ENCODE peak calls at places on chromosomes 7 and 10, in seven cellular contexts. N is keratinocyte; O is CD8-positive, alpha-beta T cell; H is heart left ventricle; Q is PC-9; Y is colonic mucosa; K is Peyer's patch. V is an unnamed sample.

GRCh38 chr10:102284531-102284930 is 39.2 kb downstream of the GBF1 start:
- DNase-seq in N (no peak), O (no peak), H (no peak), Q (no peak), Y (no peak), K (no peak), V (no peak)

GRCh38 chr10:128103229-128103714 is 23.0 kb downstream of the MKI67 start:
- DNase-seq in N (no peak), O (peak; percentile 22), H (no peak), Q (no peak), Y (no peak), K (no peak), V (no peak)

GRCh38 chr7:119900996-119901395 is 372.0 kb upstream of the KCND2 start:
- DNase-seq in N (no peak), O (no peak), H (no peak), Q (no peak), Y (no peak), K (no peak), V (no peak)

GRCh38 chr7:45663965-45664623 is 89.9 kb downstream of the ADCY1 start:
- DNase-seq in N (no peak), O (no peak), H (peak; percentile 37), Q (no peak), Y (peak; percentile 9), K (peak; percentile 32), V (no peak)

GRCh38 chr10:69907517-69907916 is 105.8 kb downstream of the COL13A1 start:
- DNase-seq in N (no peak), O (no peak), H (no peak), Q (no peak), Y (no peak), K (no peak), V (no peak)

GRCh38 chr10:77636286-77636966 is 1.2 kb downstream of the KCNMA1 start:
- DNase-seq in N (no peak), O (no peak), H (no peak), Q (no peak), Y (no peak), K (no peak), V (no peak)

GRCh38 chr10:133012573-133013359 is 70.4 kb upstream of the CFAP46 start:
- DNase-seq in N (no peak), O (no peak), H (peak; percentile 78), Q (no peak), Y (no peak), K (no peak), V (no peak)

GRCh38 chr10:100728928-100729876 is 16.2 kb upstream of the PAX2 start:
- DNase-seq in N (no peak), O (no peak), H (no peak), Q (no peak), Y (peak; percentile 31), K (no peak), V (no peak)

GRCh38 chr7:47386273-47386820 is 195.6 kb downstream of the TNS3 start:
- DNase-seq in N (no peak), O (no peak), H (no peak), Q (no peak), Y (no peak), K (no peak), V (no peak)

GRCh38 chr7:105185290-105186010 is 171.4 kb downstream of the KMT2E start:
- DNase-seq in N (peak; percentile 45), O (no peak), H (no peak), Q (no peak), Y (no peak), K (no peak), V (no peak)

GRCh38 chr7:46776790-46777189 is 805.1 kb downstream of the TNS3 start:
- DNase-seq in N (no peak), O (no peak), H (no peak), Q (no peak), Y (no peak), K (no peak), V (no peak)

GRCh38 chr7:149799397-149800168 is 26.2 kb upstream of the ZNF467 start:
- DNase-seq in N (no peak), O (peak; percentile 56), H (no peak), Q (no peak), Y (peak; percentile 37), K (peak; percentile 75), V (peak; percentile 15)

GRCh38 chr7:12369700-12370099 is 34.0 kb downstream of the VWDE start:
- DNase-seq in N (no peak), O (no peak), H (no peak), Q (no peak), Y (no peak), K (no peak), V (no peak)

GRCh38 chr10:18463673-18464211 is 187.6 kb downstream of the NSUN6 start:
- DNase-seq in N (no peak), O (no peak), H (no peak), Q (no peak), Y (no peak), K (no peak), V (no peak)

GRCh38 chr7:44638611-44639557 is 32.5 kb downstream of the OGDH start:
- DNase-seq in N (no peak), O (peak; percentile 74), H (peak; percentile 80), Q (peak; percentile 90), Y (peak; percentile 88), K (peak; percentile 95), V (peak; percentile 43)

GRCh38 chr7:25802057-25802456 is 349.9 kb upstream of the NFE2L3 start:
- DNase-seq in N (no peak), O (no peak), H (no peak), Q (no peak), Y (no peak), K (no peak), V (no peak)

GRCh38 chr10:87579563-87579962 is 74.9 kb downstream of the MINPP1 start:
- DNase-seq in N (no peak), O (no peak), H (no peak), Q (no peak), Y (no peak), K (no peak), V (no peak)

GRCh38 chr7:40915061-40915460 is 780.3 kb downstream of the SUGCT start:
- DNase-seq in N (no peak), O (no peak), H (no peak), Q (peak; percentile 95), Y (no peak), K (no peak), V (no peak)

GRCh38 chr7:21256310-21256877 is 171.5 kb upstream of the SP4 start:
- DNase-seq in N (no peak), O (no peak), H (no peak), Q (peak; percentile 43), Y (peak; percentile 19), K (no peak), V (no peak)

GRCh38 chr10:27240891-27241639 is 468 bp upstream of the ACBD5 start:
- DNase-seq in N (no peak), O (no peak), H (no peak), Q (no peak), Y (peak; percentile 46), K (peak; percentile 77), V (no peak)

GRCh38 chr7:131105294-131105802 is 222.3 kb upstream of the MKLN1 start:
- DNase-seq in N (no peak), O (no peak), H (no peak), Q (no peak), Y (no peak), K (no peak), V (no peak)

GRCh38 chr10:121935702-121936101 is 7.9 kb upstream of the ATE1 start:
- DNase-seq in N (no peak), O (no peak), H (no peak), Q (no peak), Y (peak; percentile 85), K (peak; percentile 74), V (no peak)

GRCh38 chr10:31062856-31063255 is 31.2 kb upstream of the ZNF438 start:
- DNase-seq in N (no peak), O (no peak), H (no peak), Q (no peak), Y (no peak), K (no peak), V (no peak)

GRCh38 chr10:130399425-130399950 is 263.3 kb downstream of the GLRX3 start:
- DNase-seq in N (no peak), O (no peak), H (no peak), Q (no peak), Y (no peak), K (peak; percentile 27), V (no peak)

GRCh38 chr7:157021071-157021891 is 10.8 kb upstream of the MNX1 start:
- DNase-seq in N (no peak), O (no peak), H (peak; percentile 60), Q (no peak), Y (peak; percentile 17), K (peak; percentile 42), V (no peak)

GRCh38 chr7:36154255-36155212 is 1.5 kb downstream of the EEPD1 start:
- DNase-seq in N (no peak), O (no peak), H (no peak), Q (no peak), Y (no peak), K (no peak), V (no peak)

GRCh38 chr10:101536800-101537199 is 51.3 kb downstream of the POLL start:
- DNase-seq in N (no peak), O (no peak), H (no peak), Q (no peak), Y (no peak), K (no peak), V (peak; percentile 12)

GRCh38 chr7:4406288-4407058 is 275.6 kb upstream of the FOXK1 start:
- DNase-seq in N (no peak), O (no peak), H (no peak), Q (no peak), Y (no peak), K (no peak), V (no peak)
- H3K4me1 ChIP-seq in N (no peaks in the 10 kb centered on the region), O (no peaks in the 10 kb centered on the region), H (no peaks in the 10 kb centered on the region), Q (no peaks in the 10 kb centered on the region), Y (no peaks in the 10 kb centered on the region), K (no peaks in the 10 kb centered on the region), V (no peaks in the 10 kb centered on the region)

GRCh38 chr7:99383791-99384370 is 9.4 kb downstream of the ARPC1B start:
- DNase-seq in N (no peak), O (no peak), H (no peak), Q (no peak), Y (no peak), K (no peak), V (no peak)
- H3K4me1 ChIP-seq in N (peaks cover 23% of the 10 kb centered on the region), O (peaks cover 48% of the 10 kb centered on the region), H (peaks cover 27% of the 10 kb centered on the region), Q (peaks cover 12% of the 10 kb centered on the region), Y (peaks cover 6% of the 10 kb centered on the region), K (peaks cover 33% of the 10 kb centered on the region), V (peaks cover 29% of the 10 kb centered on the region)

DNA sequence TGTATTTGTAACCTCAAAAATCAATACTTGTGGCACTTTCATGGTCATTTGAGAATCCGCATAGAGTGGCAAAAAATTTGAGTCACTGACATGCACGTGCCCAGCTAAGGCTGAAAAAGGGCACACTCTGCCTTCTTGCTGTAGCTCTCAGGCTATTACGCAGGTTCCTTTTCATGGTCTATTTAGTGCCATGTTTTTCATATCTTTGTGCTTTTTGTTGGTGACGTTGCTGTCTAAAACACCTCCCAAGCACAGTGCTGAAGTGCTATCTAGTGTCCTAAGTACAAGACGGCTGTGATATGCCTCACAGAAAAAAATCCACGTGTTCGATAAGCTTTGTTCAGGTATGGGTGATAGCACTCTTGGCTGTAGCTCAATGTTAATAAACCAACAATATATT is 50.9 kb downstream of the CREB3L2 start:
- DNase-seq in N (no peak), O (no peak), H (no peak), Q (no peak), Y (no peak), K (no peak), V (no peak)
- H3K4me1 ChIP-seq in N (no peaks in the 10 kb centered on the region), O (no peaks in the 10 kb centered on the region), H (peaks cover 19% of the 10 kb centered on the region), Q (peaks cover 47% of the 10 kb centered on the region), Y (peaks cover 21% of the 10 kb centered on the region), K (peaks cover 68% of the 10 kb centered on the region), V (peaks cover 19% of the 10 kb centered on the region)

DNA sequence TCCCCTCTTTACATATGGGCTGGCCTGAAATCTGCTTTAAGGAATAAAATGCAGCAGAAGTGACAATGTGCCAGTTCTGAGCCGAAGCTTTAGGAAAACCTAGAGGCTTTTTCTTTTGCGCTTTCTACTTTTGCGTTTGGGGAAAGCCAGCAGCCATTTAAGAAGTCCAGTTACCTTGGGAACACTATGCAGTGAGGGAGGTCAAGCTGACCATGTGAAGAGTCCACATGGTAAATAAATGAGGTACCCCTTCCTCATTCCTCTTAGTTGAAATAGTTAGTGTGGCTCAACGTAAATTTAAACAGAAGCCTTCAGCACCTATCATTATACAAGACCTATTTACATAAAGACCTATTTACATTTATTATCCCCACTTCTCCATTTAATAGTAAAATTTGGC is 78.5 kb downstream of the TFPI2 start:
- DNase-seq in N (no peak), O (no peak), H (no peak), Q (no peak), Y (no peak), K (no peak), V (no peak)
- H3K4me1 ChIP-seq in N (no peaks in the 10 kb centered on the region), O (no peaks in the 10 kb centered on the region), H (no peaks in the 10 kb centered on the region), Q (no peaks in the 10 kb centered on the region), Y (no peaks in the 10 kb centered on the region), K (no peaks in the 10 kb centered on the region), V (no peaks in the 10 kb centered on the region)